ENCODE peak calls at places on chromosomes 13 and 19, in four cellular contexts. W is tibial nerve; J is T-helper 17 cell; D is activated naive CD8-positive, alpha-beta T cell treated with anti-CD3 and anti-CD28 coated beads, Interleukin-2, amount 50 U/mL, for 16 hours. O is an unnamed sample.

GRCh38 chr19:56393119-56394012 is at the start of gene ZNF582:
- DNase-seq in W (peak; percentile 88), J (peak; percentile 85), D (peak; percentile 81), O (peak; percentile 89)

GRCh38 chr13:30873519-30873918 is 32.6 kb upstream of the MEDAG start:
- DNase-seq in W (no peak), J (no peak), D (no peak), O (no peak)

GRCh38 chr13:31209172-31209818 is 9.5 kb downstream of the B3GLCT start:
- DNase-seq in W (no peak), J (no peak), D (no peak), O (no peak)

GRCh38 chr13:47598340-47598911 is 402.6 kb downstream of the SUCLA2 start:
- DNase-seq in W (no peak), J (no peak), D (no peak), O (no peak)

GRCh38 chr13:21717817-21718216 is 46.9 kb downstream of the FGF9 start:
- DNase-seq in W (no peak), J (no peak), D (no peak), O (no peak)

GRCh38 chr13:39577833-39578232 is 25.2 kb downstream of the LHFPL6 start:
- DNase-seq in W (no peak), J (no peak), D (no peak), O (no peak)

GRCh38 chr19:42629191-42629590 is 34.5 kb upstream of the CEACAM8 start:
- DNase-seq in W (no peak), J (no peak), D (no peak), O (no peak)

GRCh38 chr13:48437381-48437780 is 24.5 kb upstream of the LPAR6 start:
- DNase-seq in W (peak; percentile 57), J (no peak), D (no peak), O (no peak)

GRCh38 chr19:19372656-19373416 is 32.6 kb upstream of the GATAD2A start:
- DNase-seq in W (no peak), J (no peak), D (no peak), O (peak; percentile 34)

GRCh38 chr13:110624766-110625756 is 9.7 kb downstream of the NAXD start:
- DNase-seq in W (no peak), J (no peak), D (no peak), O (no peak)

GRCh38 chr19:11191934-11192333 is 5.4 kb downstream of the KANK2 start:
- DNase-seq in W (no peak), J (no peak), D (no peak), O (no peak)

GRCh38 chr13:98509271-98510155 is 67.4 kb downstream of the STK24 start:
- DNase-seq in W (no peak), J (no peak), D (no peak), O (no peak)

GRCh38 chr19:14085309-14085995 is at the start of gene C19orf67:
- DNase-seq in W (no peak), J (no peak), D (no peak), O (no peak)

GRCh38 chr13:98253526-98253925 is 76.5 kb upstream of the RNF113B start:
- DNase-seq in W (no peak), J (no peak), D (no peak), O (no peak)

GRCh38 chr19:48659768-48660167 is 13.0 kb downstream of the NTN5 start:
- DNase-seq in W (no peak), J (no peak), D (no peak), O (no peak)

GRCh38 chr19:39623946-39624345 is 21.6 kb downstream of the LGALS13 start:
- DNase-seq in W (no peak), J (no peak), D (no peak), O (no peak)

GRCh38 chr13:21086929-21087328 is 25.5 kb upstream of the LATS2 start:
- DNase-seq in W (no peak), J (no peak), D (no peak), O (no peak)

GRCh38 chr19:51689751-51690358 is 3.3 kb upstream of the SPACA6 start:
- DNase-seq in W (no peak), J (no peak), D (no peak), O (no peak)

GRCh38 chr13:24664726-24665409 is 15.3 kb upstream of the ATP12A start:
- DNase-seq in W (no peak), J (no peak), D (no peak), O (no peak)

GRCh38 chr13:24180743-24181384 is 20.3 kb downstream of the SPATA13 start:
- DNase-seq in W (no peak), J (no peak), D (no peak), O (no peak)

GRCh38 chr13:47256618-47257017 is 359.8 kb upstream of the HTR2A start:
- DNase-seq in W (no peak), J (no peak), D (no peak), O (no peak)

GRCh38 chr13:99380921-99381645 is 73.9 kb upstream of the GPR183 start:
- DNase-seq in W (no peak), J (no peak), D (no peak), O (peak; percentile 55)